ENCODE peak calls at places on chromosomes 12 and 14, in nine cellular contexts. T is IMR-90, H is tibial nerve, G is left lung, V is HCT116, D is HepG2, J is heart right ventricle, W is stomach, F is colonic mucosa. B is an unnamed sample. For H3K27me3, the result is how much of the 10 kb centered on the place peaks cover.

GRCh38 chr12:92010853-92011701 is 134.6 kb downstream of the BTG1 start:
- DNase-seq in T (no peak), H (no peak), G (no peak), V (no peak), D (no peak), J (no peak), W (no peak), F (no peak), B (no peak)

GRCh38 chr14:55712505-55712904 is 132.5 kb downstream of the KTN1 start:
- DNase-seq in T (no peak), H (no peak), G (no peak), V (no peak), D (no peak), J (peak), W (no peak), F (no peak), B (no peak)

GRCh38 chr14:76908834-76909233 is 82.6 kb downstream of the LRRC74A start:
- DNase-seq in T (no peak), H (no peak), G (peak), V (no peak), D (no peak), J (no peak), W (no peak), F (no peak), B (peak)

GRCh38 chr12:106204312-106204711 is 43.5 kb downstream of the CKAP4 start:
- DNase-seq in T (no peak), H (no peak), G (no peak), V (no peak), D (no peak), J (no peak), W (no peak), F (no peak), B (no peak)

GRCh38 chr12:107134558-107134957 is 41.2 kb upstream of the CRY1 start:
- DNase-seq in T (no peak), H (no peak), G (no peak), V (peak), D (peak), J (no peak), W (no peak), F (no peak), B (no peak)

GRCh38 chr12:88298761-88299242 is 156.7 kb downstream of the TMTC3 start:
- DNase-seq in T (peak), H (no peak), G (no peak), V (peak), D (no peak), J (no peak), W (peak), F (no peak), B (no peak)

GRCh38 chr12:50397122-50397650 is 777 bp upstream of the FAM186A start:
- DNase-seq in T (peak), H (no peak), G (no peak), V (no peak), D (no peak), J (no peak), W (no peak), F (no peak), B (no peak)

GRCh38 chr14:80426686-80427085 is 215.4 kb upstream of the DIO2 start:
- DNase-seq in T (peak), H (no peak), G (no peak), V (no peak), D (no peak), J (no peak), W (no peak), F (no peak), B (no peak)

GRCh38 chr14:36502558-36503508 is 17.2 kb downstream of the NKX2-1 start:
- DNase-seq in T (no peak), H (no peak), G (no peak), V (no peak), D (no peak), J (no peak), W (no peak), F (no peak), B (no peak)

GRCh38 chr14:67798731-67799130 is 17.7 kb downstream of the ZFYVE26 start:
- DNase-seq in T (no peak), H (no peak), G (no peak), V (no peak), D (no peak), J (no peak), W (no peak), F (no peak), B (no peak)

GRCh38 chr14:68292467-68293334 is 473.1 kb downstream of the RAD51B start:
- DNase-seq in T (no peak), H (no peak), G (no peak), V (no peak), D (no peak), J (no peak), W (no peak), F (peak), B (no peak)

GRCh38 chr12:32397703-32398102 is 1.7 kb upstream of the FGD4 start:
- DNase-seq in T (no peak), H (no peak), G (no peak), V (no peak), D (no peak), J (no peak), W (no peak), F (no peak), B (no peak)

GRCh38 chr12:16359512-16360491 is 12.4 kb downstream of the MGST1 start:
- DNase-seq in T (peak), H (peak), G (peak), V (peak), D (peak), J (peak), W (peak), F (peak), B (peak)

GRCh38 chr14:95402184-95402583 is 82.5 kb upstream of the CLMN start:
- DNase-seq in T (no peak), H (no peak), G (no peak), V (no peak), D (no peak), J (no peak), W (no peak), F (no peak), B (no peak)

GRCh38 chr14:95314609-95315008 is 5.1 kb downstream of the CLMN start:
- DNase-seq in T (no peak), H (no peak), G (peak), V (no peak), D (no peak), J (no peak), W (peak), F (no peak), B (peak)

GRCh38 chr12:130846386-130846785 is 7.3 kb upstream of the STX2 start:
- DNase-seq in T (no peak), H (no peak), G (no peak), V (no peak), D (no peak), J (no peak), W (no peak), F (no peak), B (no peak)

DNA sequence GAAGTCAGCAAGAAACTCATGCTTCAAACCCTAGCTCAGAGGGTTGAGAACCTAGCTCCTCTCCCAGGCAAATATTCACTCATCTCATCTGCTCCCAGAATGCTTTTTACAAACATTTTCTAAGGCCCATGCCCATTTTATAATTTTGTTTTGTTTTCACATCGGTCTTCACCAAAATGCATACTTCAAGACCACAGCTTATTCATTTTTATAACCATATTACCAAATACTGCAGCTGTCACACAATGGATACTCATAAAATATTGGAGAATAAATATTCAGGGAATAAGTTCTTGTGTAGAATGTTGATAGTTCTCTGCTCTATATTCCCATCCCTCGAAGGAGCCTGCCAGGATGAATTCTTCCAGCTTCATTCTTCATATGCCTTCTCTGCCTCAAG is 50.8 kb upstream of the HOXC13 start:
- DNase-seq in T (no peak), H (no peak), G (no peak), V (no peak), D (no peak), J (no peak), W (no peak), F (no peak), B (no peak)
- H3K27me3 ChIP-seq in T (under half), H (under half), G (under half), V (under half), D (under half), J (half or more), W (half or more), F (under half), B (under half)

GRCh38 chr12:9346866-9347327 is 138.7 kb upstream of the PZP start:
- DNase-seq in T (no peak), H (no peak), G (no peak), V (no peak), D (no peak), J (no peak), W (no peak), F (no peak), B (no peak)

GRCh38 chr12:9347328-9348127 is 139.3 kb upstream of the PZP start:
- DNase-seq in T (peak), H (no peak), G (no peak), V (peak), D (no peak), J (no peak), W (no peak), F (no peak), B (no peak)

GRCh38 chr12:9348906-9349518 is 140.8 kb upstream of the PZP start:
- DNase-seq in T (no peak), H (no peak), G (no peak), V (no peak), D (no peak), J (no peak), W (no peak), F (no peak), B (no peak)

GRCh38 chr12:9349888-9350885 is 142.0 kb upstream of the PZP start:
- DNase-seq in T (no peak), H (no peak), G (no peak), V (no peak), D (peak), J (no peak), W (no peak), F (no peak), B (no peak)

GRCh38 chr12:9351136-9351535 is 142.9 kb upstream of the PZP start:
- DNase-seq in T (no peak), H (no peak), G (no peak), V (no peak), D (no peak), J (no peak), W (no peak), F (no peak), B (no peak)
- TF ChIP-seq CTCF in T (no peak), H (no peak), G (no peak), V (no peak), D (no peak), J (no peak), W (no peak), F (no peak), B (no peak)

GRCh38 chr14:74259513-74259912 is 20.3 kb downstream of the VSX2 start:
- DNase-seq in T (no peak), H (no peak), G (no peak), V (no peak), D (no peak), J (no peak), W (no peak), F (no peak), B (no peak)
- H3K27me3 ChIP-seq in T (half or more), H (under half), G (under half), V (under half), D (half or more), J (under half), W (under half), F (under half), B (under half)

GRCh38 chr14:87002831-87003230 is 990.2 kb downstream of the GALC start:
- DNase-seq in T (peak), H (no peak), G (no peak), V (no peak), D (no peak), J (no peak), W (no peak), F (no peak), B (no peak)
- TF ChIP-seq CTCF in T (peak), H (no peak), G (no peak), V (no peak), D (no peak), J (no peak), W (no peak), F (no peak), B (no peak)

DNA sequence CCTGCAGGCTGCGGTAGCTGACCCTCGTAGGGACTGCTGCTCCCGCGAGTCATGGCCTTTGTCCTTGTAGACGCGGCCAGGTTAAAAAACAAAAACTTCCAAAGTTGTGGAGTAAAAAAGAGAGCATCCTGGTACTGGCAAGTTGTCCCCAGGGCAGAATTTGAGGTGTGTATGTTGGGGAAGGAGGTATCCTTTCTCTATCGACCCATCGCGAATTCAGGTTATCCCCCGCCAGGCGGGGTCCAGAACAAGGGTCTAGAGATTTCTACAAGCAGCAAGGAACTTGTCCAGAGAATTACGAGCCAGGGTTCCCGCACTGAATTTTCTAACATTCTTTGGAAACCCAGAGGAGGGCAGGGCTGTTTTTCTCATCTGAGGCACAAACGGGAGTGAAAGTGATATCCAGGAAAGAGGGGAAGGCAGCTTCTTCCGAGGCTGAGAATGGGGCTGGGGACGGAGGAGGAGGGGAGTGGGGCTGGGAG is 16.3 kb downstream of the TBX3 start:
- DNase-seq in T (no peak), H (no peak), G (no peak), V (no peak), D (no peak), J (no peak), W (no peak), F (no peak), B (no peak)
- H3K27me3 ChIP-seq in T (under half), H (under half), G (half or more), V (under half), D (under half), J (half or more), W (half or more), F (under half), B (half or more)

GRCh38 chr12:109598428-109598854 is 24.8 kb downstream of the MVK start:
- DNase-seq in T (no peak), H (no peak), G (no peak), V (no peak), D (no peak), J (no peak), W (no peak), F (no peak), B (no peak)
- TF ChIP-seq CTCF in T (no peak), H (no peak), G (no peak), V (no peak), D (peak), J (no peak), W (no peak), F (no peak), B (no peak)